ENCODE peak calls at places on chromosome 7, in six cellular contexts. C is stimulated activated CD4-positive, alpha-beta T cell treated with anti-CD3 and anti-CD28 coated beads, Interleukin-2, amount 100 ng/mL, for 48 hours; E is T-helper 9 cell; D is heart right ventricle; Y is neural crest cell; U is aorta. Q is an unnamed sample.

GRCh38 chr7:158264881-158265742 is 322.5 kb downstream of the PTPRN2 start:
- DNase-seq in E (no peak), Y (no peak), C (no peak), D (no peak), U (peak), Q (no peak)

GRCh38 chr7:129187681-129188371 is 607 bp upstream of the SMO start:
- DNase-seq in U (no peak), D (no peak), Y (no peak), C (no peak), E (no peak), Q (no peak)

GRCh38 chr7:104931181-104931781 is 82.7 kb upstream of the KMT2E start:
- DNase-seq in D (no peak), C (no peak), U (no peak), E (no peak), Y (no peak), Q (no peak)

GRCh38 chr7:107373354-107373753 is 96.5 kb upstream of the GPR22 start:
- DNase-seq in C (no peak), E (no peak), D (no peak), Y (no peak), U (no peak), Q (no peak)

GRCh38 chr7:131604841-131605279 is 48.4 kb upstream of the PODXL start:
- DNase-seq in C (no peak), U (no peak), E (no peak), Y (no peak), D (no peak), Q (no peak)

GRCh38 chr7:128060018-128060417 is 28.8 kb upstream of the LRRC4 start:
- DNase-seq in C (no peak), D (no peak), Y (no peak), E (no peak), U (no peak), Q (no peak)

GRCh38 chr7:110835209-110835608 is 255.7 kb upstream of the LRRN3 start:
- DNase-seq in Y (no peak), D (no peak), C (no peak), E (no peak), U (no peak), Q (no peak)

GRCh38 chr7:539731-540411 is 20.2 kb upstream of the PDGFA start:
- DNase-seq in Y (no peak), C (no peak), E (no peak), U (peak), D (no peak), Q (no peak)

GRCh38 chr7:116977172-116977571 is 23.9 kb downstream of the ST7 start:
- DNase-seq in E (no peak), U (no peak), Y (no peak), D (no peak), C (no peak), Q (no peak)

GRCh38 chr7:87875151-87876039 is 765 bp downstream of the SLC25A40 start:
- DNase-seq in U (peak), Y (peak), C (no peak), E (no peak), D (no peak), Q (peak)

GRCh38 chr7:16051561-16052280 is 365.2 kb upstream of the MEOX2 start:
- DNase-seq in Y (no peak), D (no peak), C (no peak), U (no peak), E (no peak), Q (no peak)

GRCh38 chr7:17304926-17305325 is 6.5 kb downstream of the AHR start:
- DNase-seq in D (no peak), C (no peak), E (no peak), U (no peak), Y (no peak), Q (no peak)

GRCh38 chr7:100446040-100446439 is 9.7 kb upstream of the PPP1R35 start:
- DNase-seq in E (no peak), C (no peak), D (no peak), U (peak), Y (no peak), Q (no peak)

GRCh38 chr7:154791611-154792010 is 211.3 kb downstream of the PAXIP1 start:
- DNase-seq in D (no peak), Y (no peak), U (no peak), E (no peak), C (no peak), Q (no peak)

GRCh38 chr7:66281678-66282593 is 76.8 kb downstream of the TPST1 start:
- DNase-seq in U (peak), C (no peak), E (no peak), Y (no peak), D (no peak), Q (no peak)

GRCh38 chr7:127885843-127886242 is 145.4 kb downstream of the LRRC4 start:
- DNase-seq in D (no peak), Y (no peak), U (peak), E (no peak), C (no peak), Q (no peak)

GRCh38 chr7:47514818-47515217 is 67.1 kb downstream of the TNS3 start:
- DNase-seq in E (no peak), U (no peak), D (no peak), C (no peak), Y (no peak), Q (no peak)

GRCh38 chr7:141558544-141559183 is 7.5 kb downstream of the AGK start:
- DNase-seq in Y (no peak), U (no peak), C (no peak), E (no peak), D (no peak), Q (peak)

GRCh38 chr7:26426096-26426495 is 134.4 kb downstream of the SNX10 start:
- DNase-seq in C (no peak), E (no peak), Y (no peak), D (no peak), U (no peak), Q (no peak)

GRCh38 chr7:22622386-22622785 is 104.6 kb upstream of the IL6 start:
- DNase-seq in D (no peak), Y (no peak), E (no peak), C (no peak), U (no peak), Q (no peak)

GRCh38 chr7:37284805-37285211 is 163.9 kb downstream of the ELMO1 start:
- DNase-seq in E (peak), Y (peak), D (peak), U (peak), C (peak), Q (peak)

GRCh38 chr7:123805287-123805686 is 39.7 kb upstream of the HYAL4 start:
- DNase-seq in Y (no peak), U (no peak), E (no peak), C (no peak), D (no peak), Q (no peak)

GRCh38 chr7:44311561-44312495 is 13.6 kb downstream of the CAMK2B start:
- DNase-seq in U (no peak), Y (peak), D (no peak), E (no peak), C (no peak), Q (no peak)

GRCh38 chr7:142436601-142437000 is 178.7 kb upstream of the PRSS58 start:
- DNase-seq in C (no peak), D (no peak), E (no peak), Y (no peak), U (no peak), Q (no peak)

GRCh38 chr7:68245688-68246087 is 1249.1 kb downstream of the TYW1 start:
- DNase-seq in C (no peak), U (no peak), Y (no peak), E (no peak), D (no peak), Q (no peak)

GRCh38 chr7:38702002-38702535 is 70.9 kb upstream of the AMPH start:
- DNase-seq in C (no peak), D (no peak), Y (no peak), E (no peak), U (no peak), Q (peak)

GRCh38 chr7:1698221-1698620 is 28.1 kb downstream of the ELFN1 start:
- DNase-seq in C (no peak), U (no peak), Y (no peak), E (no peak), D (no peak), Q (no peak)

GRCh38 chr7:124085168-124085567 is 52.3 kb upstream of the TMEM229A start:
- DNase-seq in E (no peak), U (no peak), C (no peak), Y (no peak), D (no peak), Q (no peak)

GRCh38 chr7:96479015-96479645 is 157.2 kb upstream of the SLC25A13 start:
- DNase-seq in Y (no peak), E (no peak), D (no peak), U (no peak), C (no peak), Q (no peak)

GRCh38 chr7:73737491-73738219 is 947 bp downstream of the ABHD11 start:
- DNase-seq in E (no peak), C (no peak), U (peak), D (no peak), Y (no peak), Q (no peak)

GRCh38 chr7:22430457-22430856 is 69.5 kb downstream of the STEAP1B start:
- DNase-seq in D (no peak), U (no peak), Y (no peak), C (no peak), E (no peak), Q (no peak)

GRCh38 chr7:137998250-137998649 is 3.6 kb downstream of the CREB3L2 start:
- DNase-seq in D (no peak), E (no peak), U (no peak), Y (no peak), C (no peak), Q (no peak)

GRCh38 chr7:92626281-92626846 is 36.2 kb upstream of the FAM133B start:
- DNase-seq in E (no peak), U (no peak), D (no peak), Y (no peak), C (no peak), Q (no peak)